ENCODE peak calls at places on chromosomes 3 and 15, in eight cellular contexts. O, E, V, F, D, B, I and R are unnamed samples.

GRCh38 chr3:131020122-131020693 is 6.4 kb downstream of the ASTE1 start:
- DNase-seq in O (no peak), E (no peak), V (no peak), F (no peak), D (no peak), B (no peak), I (no peak), R (no peak)

GRCh38 chr15:34055868-34056595 is 17.0 kb upstream of the AVEN start:
- DNase-seq in O (no peak), E (no peak), V (no peak), F (no peak), D (no peak), B (peak), I (no peak), R (no peak)

GRCh38 chr3:123503200-123503599 is 54.3 kb upstream of the ADCY5 start:
- DNase-seq in O (no peak), E (no peak), V (no peak), F (no peak), D (no peak), B (no peak), I (no peak), R (no peak)

GRCh38 chr15:56390739-56391267 is 25.6 kb downstream of the TEX9 start:
- DNase-seq in O (no peak), E (no peak), V (no peak), F (no peak), D (peak), B (no peak), I (no peak), R (no peak)

GRCh38 chr3:140292154-140292553 is 357.2 kb downstream of the CLSTN2 start:
- DNase-seq in O (no peak), E (no peak), V (no peak), F (no peak), D (peak), B (no peak), I (peak), R (no peak)

GRCh38 chr3:171504376-171504775 is 44.2 kb upstream of the TNIK start:
- DNase-seq in O (no peak), E (no peak), V (no peak), F (no peak), D (no peak), B (no peak), I (no peak), R (no peak)

GRCh38 chr3:189144645-189145044 is 27.1 kb upstream of the TPRG1 start:
- DNase-seq in O (peak), E (no peak), V (no peak), F (no peak), D (peak), B (no peak), I (peak), R (no peak)

GRCh38 chr3:116069024-116069423 is 376.3 kb downstream of the LSAMP start:
- DNase-seq in O (no peak), E (no peak), V (no peak), F (no peak), D (no peak), B (no peak), I (no peak), R (no peak)

GRCh38 chr15:66472176-66472999 is 25.2 kb downstream of the SNAPC5 start:
- DNase-seq in O (no peak), E (no peak), V (no peak), F (peak), D (no peak), B (no peak), I (no peak), R (no peak)

GRCh38 chr15:50925281-50925680 is 16.8 kb downstream of the AP4E1 start:
- DNase-seq in O (no peak), E (no peak), V (no peak), F (no peak), D (no peak), B (no peak), I (no peak), R (no peak)

GRCh38 chr15:85443593-85444328 is 63.4 kb downstream of the AKAP13 start:
- DNase-seq in O (peak), E (no peak), V (no peak), F (no peak), D (peak), B (no peak), I (peak), R (no peak)

GRCh38 chr3:184679056-184679502 is 32.8 kb downstream of the MAGEF1 start:
- DNase-seq in O (no peak), E (no peak), V (no peak), F (no peak), D (no peak), B (no peak), I (no peak), R (no peak)

GRCh38 chr3:58336135-58336882 is 3.6 kb downstream of the PXK start:
- DNase-seq in O (no peak), E (no peak), V (no peak), F (no peak), D (peak), B (no peak), I (peak), R (no peak)

GRCh38 chr3:30311781-30312180 is 294.6 kb upstream of the TGFBR2 start:
- DNase-seq in O (no peak), E (no peak), V (no peak), F (no peak), D (no peak), B (no peak), I (no peak), R (no peak)

GRCh38 chr3:46848271-46849097 is 14.8 kb downstream of the MYL3 start:
- DNase-seq in O (peak), E (peak), V (no peak), F (no peak), D (no peak), B (no peak), I (no peak), R (peak)

GRCh38 chr3:110528305-110529121 is 543.1 kb upstream of the NECTIN3 start:
- DNase-seq in O (no peak), E (no peak), V (no peak), F (no peak), D (no peak), B (no peak), I (no peak), R (no peak)

GRCh38 chr15:84947947-84948830 is 33.5 kb upstream of the PDE8A start:
- DNase-seq in O (no peak), E (no peak), V (no peak), F (no peak), D (peak), B (peak), I (peak), R (no peak)

DNA sequence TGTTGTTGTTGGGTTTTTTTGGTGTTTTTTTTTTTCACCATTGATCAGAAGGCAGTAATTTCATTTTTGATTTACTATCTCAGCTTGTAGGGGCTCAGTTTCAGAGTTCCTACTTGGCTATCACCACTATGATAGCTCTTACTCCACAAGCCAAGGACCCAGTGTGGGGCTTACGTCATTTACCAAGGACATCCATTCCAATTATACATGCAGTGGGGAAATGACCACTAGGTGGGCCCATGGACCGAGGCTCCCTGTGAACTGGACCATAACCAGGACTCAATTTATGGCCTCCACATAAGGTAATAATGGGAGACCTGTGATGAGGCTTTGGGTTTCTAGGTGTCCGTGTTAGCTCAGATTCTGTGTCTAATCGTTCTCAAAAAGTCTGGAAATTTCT is 67.5 kb upstream of the CACNA1D start:
- DNase-seq in O (no peak), E (no peak), V (no peak), F (no peak), D (no peak), B (no peak), I (no peak), R (no peak)
- TF ChIP-seq CTCF in O (no peak), E (no peak), V (peak), F (no peak), D (no peak), B (no peak), I (no peak), R (no peak)

DNA sequence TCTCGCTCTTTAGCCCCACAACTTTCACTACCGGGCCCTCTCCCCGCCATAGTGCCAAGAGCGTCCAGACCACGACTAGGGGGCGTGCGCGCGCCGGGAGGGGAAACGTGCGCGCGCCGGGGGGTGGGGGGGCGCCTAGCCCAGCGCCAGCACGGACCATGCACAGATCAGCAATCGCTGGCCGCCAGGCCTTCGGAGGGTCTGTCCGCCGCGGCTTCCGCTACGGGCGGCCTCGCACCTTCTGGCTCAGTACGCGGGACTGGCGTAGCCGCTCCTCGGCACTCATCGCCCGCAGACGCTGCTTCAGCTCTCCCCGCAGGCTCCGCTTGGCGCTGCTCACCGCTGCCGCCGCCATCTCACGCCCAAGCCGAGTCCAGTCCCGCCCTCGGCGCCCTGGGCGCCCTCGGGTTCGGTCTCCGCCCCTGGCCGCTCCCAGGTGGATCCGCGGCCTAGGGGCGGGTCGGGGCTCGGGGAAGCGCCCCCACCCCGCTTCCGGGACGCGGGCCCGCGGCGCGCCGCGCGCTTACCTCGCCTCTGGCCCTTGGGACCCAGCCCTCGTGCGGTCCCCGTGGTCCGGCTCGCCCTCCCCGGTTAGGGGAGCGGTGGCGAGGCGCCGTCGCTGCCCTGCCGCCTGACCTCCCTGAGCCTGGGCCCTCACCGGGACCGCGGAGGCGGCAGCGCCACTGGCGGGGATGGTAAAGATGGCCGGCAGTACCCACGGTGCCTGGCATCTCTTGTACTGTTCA is at the start of gene MTHFS:
- DNase-seq in O (peak), E (peak), V (peak), F (peak), D (peak), B (no peak), I (peak), R (peak)
- TF ChIP-seq CTCF in O (peak), E (peak), V (peak), F (peak), D (peak), B (peak), I (peak), R (peak)

DNA sequence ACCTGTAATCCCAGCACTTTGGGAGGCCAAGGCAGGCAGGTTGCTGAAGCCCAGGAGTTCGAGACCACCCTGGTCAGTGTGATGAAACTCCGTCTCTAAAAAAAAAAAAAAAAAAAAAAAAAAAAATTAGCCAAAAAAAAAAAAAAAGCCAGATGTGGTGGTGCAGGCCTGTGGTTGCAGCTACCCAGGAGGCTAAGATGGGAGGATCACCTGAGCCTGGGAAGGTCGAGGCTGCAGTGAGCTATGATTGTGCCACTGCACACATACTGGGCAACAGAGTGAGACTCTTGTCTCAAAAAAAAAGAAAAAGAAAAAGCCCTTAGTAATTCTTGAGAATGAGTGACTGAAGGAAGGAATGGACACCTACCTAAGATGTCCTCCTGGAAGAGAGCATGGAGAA is 105.1 kb downstream of the VGLL4 start:
- DNase-seq in O (no peak), E (no peak), V (no peak), F (no peak), D (no peak), B (no peak), I (no peak), R (no peak)
- TF ChIP-seq CTCF in O (no peak), E (no peak), V (no peak), F (no peak), D (no peak), B (no peak), I (no peak), R (no peak)

DNA sequence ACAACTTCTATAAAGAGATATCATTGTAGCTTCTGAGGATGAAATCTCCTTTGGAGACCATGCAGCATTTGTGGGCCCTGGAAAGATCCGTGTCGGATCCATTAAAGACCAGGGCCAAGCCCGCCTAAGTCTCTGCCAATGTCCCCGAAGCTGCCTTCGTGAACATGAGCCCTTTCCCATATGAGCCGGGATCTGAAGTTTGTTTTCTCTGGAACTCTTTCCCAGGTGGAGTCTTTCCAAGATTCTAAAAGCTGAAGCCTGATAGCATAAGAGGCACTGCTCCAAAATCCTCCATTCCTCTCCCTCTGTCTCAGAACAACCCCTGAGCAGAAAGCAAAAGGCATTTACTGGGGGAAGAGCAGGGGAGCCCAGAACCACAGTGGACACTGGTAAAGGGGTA is 274.6 kb downstream of the NTRK3 start:
- DNase-seq in O (no peak), E (no peak), V (no peak), F (no peak), D (no peak), B (no peak), I (no peak), R (no peak)
- TF ChIP-seq CTCF in O (no peak), E (no peak), V (no peak), F (no peak), D (no peak), B (no peak), I (no peak), R (no peak)

GRCh38 chr3:80526153-80526552 is 758.4 kb upstream of the ROBO1 start:
- DNase-seq in O (no peak), E (no peak), V (no peak), F (no peak), D (no peak), B (no peak), I (no peak), R (no peak)
- TF ChIP-seq CTCF in O (no peak), E (no peak), V (peak), F (no peak), D (no peak), B (peak), I (peak), R (peak)

GRCh38 chr3:38836561-38836960 is 20.5 kb upstream of the SCN10A start:
- DNase-seq in O (no peak), E (no peak), V (no peak), F (no peak), D (no peak), B (no peak), I (no peak), R (no peak)

GRCh38 chr3:38842266-38842965 is 26.4 kb upstream of the SCN10A start:
- DNase-seq in O (no peak), E (no peak), V (no peak), F (no peak), D (no peak), B (no peak), I (no peak), R (no peak)

GRCh38 chr3:38843898-38844297 is 27.9 kb upstream of the SCN10A start:
- DNase-seq in O (no peak), E (no peak), V (no peak), F (no peak), D (peak), B (peak), I (peak), R (no peak)

GRCh38 chr3:38837358-38837757 is 21.3 kb upstream of the SCN10A start:
- DNase-seq in O (no peak), E (no peak), V (no peak), F (no peak), D (no peak), B (no peak), I (no peak), R (no peak)

GRCh38 chr3:38840987-38841386 is 25.0 kb upstream of the SCN10A start:
- DNase-seq in O (no peak), E (no peak), V (no peak), F (no peak), D (no peak), B (no peak), I (no peak), R (no peak)
- TF ChIP-seq CTCF in O (no peak), E (no peak), V (no peak), F (no peak), D (no peak), B (peak), I (no peak), R (peak)

GRCh38 chr3:2274531-2274930 is 175.9 kb downstream of the CNTN4 start:
- DNase-seq in O (no peak), E (no peak), V (no peak), F (no peak), D (no peak), B (no peak), I (no peak), R (no peak)

DNA sequence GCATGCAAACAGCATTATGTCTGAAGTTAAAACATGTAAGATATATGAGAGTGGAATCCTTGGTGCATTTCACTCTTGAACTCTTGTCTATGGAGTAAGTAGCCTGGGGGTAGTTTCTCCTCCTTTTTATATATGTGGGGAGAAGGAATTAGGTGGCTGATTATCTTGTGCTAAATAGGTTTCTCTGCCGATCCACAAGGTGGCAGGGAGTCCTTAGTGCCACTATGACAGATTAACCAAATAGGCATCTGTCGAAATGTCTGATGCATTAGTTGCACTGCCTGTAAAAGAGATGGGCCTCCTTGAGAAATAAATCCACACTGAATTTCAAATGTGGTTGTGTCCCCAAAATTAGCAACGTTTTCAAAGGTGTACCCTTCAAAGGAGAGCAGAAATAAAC is 170.1 kb downstream of the CNTN4 start:
- DNase-seq in O (no peak), E (no peak), V (no peak), F (no peak), D (no peak), B (no peak), I (no peak), R (no peak)
- TF ChIP-seq CTCF in O (no peak), E (no peak), V (no peak), F (no peak), D (no peak), B (no peak), I (no peak), R (no peak)